ENCODE peak calls at places on chromosome 6, in five cellular contexts. S is endothelial cell of umbilical vein, U is spleen, R is ovary, W is esophagus muscularis mucosa. X is an unnamed sample. For H3K27me3, the result is how much of the 10 kb centered on the place peaks cover.

GRCh38 chr6:39173276-39173675 is 56.0 kb downstream of the KCNK5 start:
- DNase-seq in U (no peak), S (no peak), R (no peak), W (no peak), X (no peak)

GRCh38 chr6:160259585-160259984 is 964 bp upstream of the SLC22A2 start:
- DNase-seq in W (no peak), S (no peak), R (no peak), U (no peak), X (no peak)

GRCh38 chr6:119343573-119344146 is 5.9 kb downstream of the MAN1A1 start:
- DNase-seq in S (no peak), W (no peak), U (no peak), R (no peak), X (no peak)

GRCh38 chr6:52346503-52346902 is 15.4 kb upstream of the PAQR8 start:
- DNase-seq in S (no peak), W (no peak), R (no peak), U (no peak), X (no peak)

GRCh38 chr6:1792989-1793388 is 183.3 kb downstream of the FOXC1 start:
- DNase-seq in R (no peak), U (no peak), W (no peak), S (no peak), X (no peak)

GRCh38 chr6:84466521-84466920 is 239.1 kb upstream of the CEP162 start:
- DNase-seq in W (no peak), S (peak), R (no peak), U (no peak), X (no peak)

GRCh38 chr6:71420693-71421328 is 132.2 kb downstream of the OGFRL1 start:
- DNase-seq in U (peak), W (peak), R (peak), S (peak), X (peak)

GRCh38 chr6:25710287-25710686 is 44.3 kb upstream of the SLC17A4 start:
- DNase-seq in R (no peak), U (no peak), W (no peak), S (no peak), X (peak)

GRCh38 chr6:79047072-79047471 is 31.0 kb downstream of the PHIP start:
- DNase-seq in W (no peak), R (no peak), S (no peak), U (no peak), X (no peak)

DNA sequence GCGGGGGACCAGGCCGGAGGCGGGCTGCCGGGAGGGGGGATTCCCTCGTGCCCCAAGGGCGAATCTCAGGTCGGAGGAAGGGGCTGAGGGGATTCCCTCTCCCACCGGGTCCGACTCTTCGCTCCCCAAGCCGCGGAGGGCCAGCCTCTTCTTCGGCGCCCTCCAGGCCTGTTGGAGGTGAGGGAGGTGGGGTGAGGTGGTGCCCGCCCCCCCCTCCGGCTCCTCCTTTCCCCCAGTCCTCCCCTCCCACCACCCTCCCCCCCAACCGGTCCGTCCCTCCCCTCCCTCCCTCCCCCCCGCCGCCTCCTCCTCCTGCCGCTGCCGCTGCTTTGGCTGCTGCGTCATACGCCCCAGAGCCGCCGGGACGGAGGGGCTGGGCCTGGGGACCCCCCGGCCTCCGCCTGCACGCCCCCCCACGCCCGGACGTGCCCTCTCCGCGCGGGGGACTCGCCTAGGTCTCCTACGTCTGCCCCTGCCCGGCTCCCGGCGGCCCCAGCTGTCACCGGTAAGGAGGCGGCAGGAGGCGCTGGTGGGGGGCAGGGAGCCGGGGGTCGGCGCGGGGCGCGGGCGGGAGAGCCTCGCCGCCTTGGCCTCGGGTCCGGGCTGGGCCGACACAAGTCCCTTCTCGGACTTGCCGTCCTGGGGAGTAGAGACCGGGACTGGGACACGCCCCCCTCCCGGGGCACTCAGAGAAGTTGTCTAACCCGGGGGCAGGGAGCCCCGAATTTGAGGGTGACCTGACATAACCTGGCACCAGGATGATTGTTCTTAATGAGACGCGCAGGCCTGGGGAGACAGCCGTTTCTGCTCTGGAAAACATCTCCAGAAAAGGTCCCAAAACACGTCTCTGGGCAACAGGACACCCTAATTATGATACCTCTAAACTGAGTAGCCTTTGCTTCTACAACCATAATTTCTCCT is at the start of gene PHF1:
- DNase-seq in U (peak), S (peak), W (no peak), R (peak), X (peak)
- TF ChIP-seq POLR2A in U (no peak), S (no peak), W (peak), R (peak), X (no peak)

DNA sequence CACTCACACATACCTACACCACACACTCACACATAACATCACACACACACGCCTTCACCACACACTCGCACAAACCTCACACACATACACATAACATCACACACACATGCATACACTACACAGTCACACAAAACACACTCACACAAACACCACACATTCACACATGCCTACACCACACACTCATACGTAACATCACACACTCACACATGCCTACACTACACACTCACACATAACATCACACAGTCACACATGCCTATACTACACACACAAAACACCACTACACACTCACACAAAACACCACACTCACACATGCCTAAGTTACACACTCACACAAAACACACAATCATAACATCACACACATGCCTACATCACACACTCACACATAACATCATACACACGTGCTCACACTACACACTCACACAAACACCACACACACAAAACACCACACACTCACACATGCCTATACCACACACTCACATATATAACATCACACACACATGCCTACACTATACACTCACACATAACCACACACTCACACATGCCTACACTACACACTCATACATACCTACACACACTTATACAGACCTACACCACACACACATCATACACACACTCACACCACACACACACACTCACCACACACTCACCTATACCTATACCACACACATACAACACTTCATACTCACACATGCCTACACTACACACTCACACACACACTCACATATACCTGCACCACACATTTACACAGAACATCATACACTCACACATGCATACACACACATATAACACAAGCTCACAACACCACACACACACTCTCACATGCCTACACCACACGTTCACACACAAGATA is 383.5 kb downstream of the C6orf118 start:
- DNase-seq in R (no peak), S (no peak), U (no peak), W (no peak), X (no peak)
- H3K27me3 ChIP-seq in R (under half), S (under half), U (under half), W (under half), X (under half)

GRCh38 chr6:27631614-27631925 is 158.7 kb upstream of the ZNF184 start:
- DNase-seq in R (no peak), U (no peak), W (no peak), S (no peak), X (no peak)
- H3K4me3 ChIP-seq in R (no peak), U (no peak), W (no peak), S (no peak), X (no peak)

DNA sequence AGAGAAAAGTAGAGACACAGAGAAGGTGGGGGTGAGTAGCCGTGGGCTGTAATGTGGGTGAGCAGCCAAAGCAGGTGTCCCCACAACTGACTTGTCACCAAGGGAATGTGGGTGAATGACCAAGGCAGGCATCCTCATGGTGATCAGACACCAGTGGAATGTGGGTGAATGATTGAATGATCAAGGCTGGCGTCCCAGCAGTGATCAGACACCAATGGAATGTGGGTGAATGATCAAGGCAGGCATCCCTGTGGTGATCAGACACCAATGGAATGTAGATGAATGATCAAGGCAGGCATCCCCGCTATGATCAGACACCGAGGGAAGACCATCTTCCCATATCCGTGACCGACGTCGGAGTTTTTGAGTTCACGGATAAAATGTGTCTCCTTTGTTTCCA is 49.8 kb upstream of the OR14J1 start:
- DNase-seq in R (no peak), U (no peak), W (no peak), S (no peak), X (no peak)
- TF ChIP-seq POLR2A in R (no peak), U (no peak), W (no peak), S (no peak), X (no peak)